ENCODE peak calls at places on chromosomes 13 and 19, in nine cellular contexts. T is heart right ventricle, R is A549, Q is psoas muscle, F is fibroblast of lung, B is glutamatergic neuron, O is GM12865, H is fibroblast of mammary gland, S is left ventricle myocardium inferior. U is an unnamed sample.

GRCh38 chr19:16496613-16496983 is 404 bp downstream of the C19orf44 start:
- DNase-seq in Q (peak; percentile 63), F (peak; percentile 40), T (no peak), R (no peak), S (peak; percentile 30), O (no peak), B (no peak), H (peak; percentile 69), U (peak; percentile 56)

GRCh38 chr13:42970824-42971669 is 21.0 kb downstream of the EPSTI1 start:
- DNase-seq in F (peak; percentile 51), O (peak; percentile 81), Q (no peak), S (no peak), H (peak; percentile 62), B (peak; percentile 30), R (peak; percentile 53), T (no peak), U (peak; percentile 80)

GRCh38 chr19:30676990-30677679 is 305.0 kb downstream of the ZNF536 start:
- DNase-seq in B (no peak), T (no peak), F (no peak), O (no peak), Q (no peak), H (no peak), S (no peak), R (no peak), U (no peak)

GRCh38 chr13:31722684-31723083 is 16.6 kb upstream of the RXFP2 start:
- DNase-seq in Q (no peak), T (no peak), R (no peak), B (no peak), H (peak; percentile 55), O (no peak), F (peak; percentile 12), S (no peak), U (peak; percentile 7)

GRCh38 chr19:33819875-33820781 is 23.5 kb downstream of the KCTD15 start:
- DNase-seq in T (peak; percentile 84), R (peak; percentile 76), F (peak; percentile 76), B (peak; percentile 61), H (peak; percentile 35), O (peak; percentile 57), Q (peak; percentile 82), S (peak; percentile 84), U (peak; percentile 99)

GRCh38 chr19:13212759-13213330 is 62.6 kb downstream of the IER2 start:
- DNase-seq in R (peak; percentile 76), H (peak; percentile 63), O (peak; percentile 86), S (peak; percentile 50), T (peak; percentile 67), B (peak; percentile 64), F (peak; percentile 48), Q (peak; percentile 57), U (peak; percentile 84)

GRCh38 chr19:44602071-44602470 is 11.3 kb upstream of the IGSF23 start:
- DNase-seq in F (no peak), H (no peak), T (no peak), O (no peak), B (no peak), R (no peak), Q (no peak), S (no peak), U (no peak)

GRCh38 chr13:79992111-79992510 is 348.8 kb downstream of the SPRY2 start:
- DNase-seq in H (no peak), B (no peak), R (no peak), F (no peak), Q (no peak), O (no peak), T (no peak), S (no peak), U (no peak)

GRCh38 chr19:16608290-16608704 is 19.7 kb downstream of the MED26 start:
- DNase-seq in H (peak; percentile 96), R (no peak), O (no peak), Q (no peak), S (no peak), B (no peak), F (peak; percentile 91), T (no peak), U (peak; percentile 69)

GRCh38 chr13:98143601-98144500 is 957 bp downstream of the FARP1 start:
- DNase-seq in H (peak; percentile 62), S (peak; percentile 20), R (no peak), T (peak; percentile 45), Q (peak; percentile 34), O (peak; percentile 18), B (peak; percentile 40), F (peak; percentile 46), U (peak; percentile 35)

GRCh38 chr13:40145139-40145538 is 489.7 kb downstream of the COG6 start:
- DNase-seq in R (no peak), F (no peak), B (no peak), S (no peak), T (no peak), O (no peak), H (no peak), Q (no peak), U (no peak)

GRCh38 chr19:1399745-1400144 is 1.6 kb downstream of the GAMT start:
- DNase-seq in B (no peak), O (no peak), F (no peak), S (no peak), H (no peak), Q (no peak), R (no peak), T (no peak), U (no peak)

GRCh38 chr13:42836930-42837329 is 55.5 kb downstream of the FAM216B start:
- DNase-seq in T (no peak), Q (no peak), F (peak; percentile 89), S (no peak), H (peak; percentile 89), B (no peak), R (peak; percentile 9), O (no peak), U (peak; percentile 12)

GRCh38 chr19:58243351-58243750 is 14.6 kb downstream of the ZNF544 start:
- DNase-seq in O (no peak), R (no peak), S (no peak), F (no peak), Q (no peak), B (no peak), T (no peak), H (no peak), U (no peak)

GRCh38 chr19:16338470-16339360 is 14.1 kb downstream of the KLF2 start:
- DNase-seq in F (peak; percentile 87), T (no peak), H (peak; percentile 90), B (no peak), Q (peak; percentile 51), S (no peak), O (peak; percentile 89), R (peak; percentile 72), U (peak; percentile 74)

GRCh38 chr19:18014197-18014596 is 6.2 kb downstream of the ARRDC2 start:
- DNase-seq in S (no peak), T (no peak), F (no peak), R (no peak), Q (no peak), O (no peak), H (no peak), B (no peak), U (no peak)

GRCh38 chr13:35874704-35875103 is 256.5 kb downstream of the DCLK1 start:
- DNase-seq in Q (peak; percentile 27), F (no peak), B (no peak), S (peak; percentile 56), O (no peak), H (no peak), R (no peak), T (peak; percentile 63), U (no peak)

GRCh38 chr19:45878043-45878794 is 7.7 kb downstream of the IRF2BP1 start:
- DNase-seq in T (no peak), B (no peak), O (no peak), R (no peak), S (no peak), H (no peak), F (no peak), Q (no peak), U (no peak)

GRCh38 chr19:8161135-8161646 is 11.8 kb upstream of the FBN3 start:
- DNase-seq in F (peak; percentile 17), R (peak; percentile 58), S (no peak), O (peak; percentile 69), H (peak; percentile 49), B (no peak), T (no peak), Q (no peak), U (no peak)

GRCh38 chr13:59259416-59260000 is 904.2 kb downstream of the DIAPH3 start:
- DNase-seq in H (no peak), Q (no peak), F (no peak), O (no peak), T (no peak), B (no peak), S (no peak), R (no peak), U (no peak)

GRCh38 chr13:66994097-66994496 is 236.0 kb downstream of the PCDH9 start:
- DNase-seq in O (peak; percentile 52), T (peak; percentile 50), R (peak; percentile 91), B (peak; percentile 82), Q (peak; percentile 51), F (peak; percentile 80), H (peak; percentile 50), S (peak; percentile 45), U (peak; percentile 70)
- TF ChIP-seq CTCF in O (peak; percentile 36), T (no peak), R (peak; percentile 66), B (peak; percentile 67), Q (peak; percentile 36), F (peak; percentile 45), H (peak; percentile 60), S (peak; percentile 66), U (peak; percentile 42)

GRCh38 chr13:26037302-26037701 is 14.5 kb downstream of the SHISA2 start:
- DNase-seq in F (no peak), R (peak; percentile 19), B (peak; percentile 72), T (no peak), S (no peak), O (peak; percentile 19), H (no peak), Q (no peak), U (peak; percentile 49)
- TF ChIP-seq CTCF in F (no peak), R (peak; percentile 11), B (peak; percentile 79), T (peak; percentile 11), S (peak; percentile 54), O (peak; percentile 43), H (peak; percentile 23), Q (peak; percentile 52), U (peak; percentile 33)

GRCh38 chr19:40906512-40906911 is 24.5 kb upstream of the CYP2A7 start:
- DNase-seq in H (no peak), B (no peak), T (no peak), R (no peak), S (no peak), Q (no peak), O (no peak), F (no peak), U (no peak)

GRCh38 chr19:40907968-40908735 is 26.1 kb upstream of the CYP2A7 start:
- DNase-seq in H (no peak), Q (no peak), F (no peak), O (peak; percentile 2), T (no peak), S (no peak), B (peak; percentile 25), R (no peak), U (no peak)

GRCh38 chr19:40908981-40909380 is 26.9 kb upstream of the CYP2A7 start:
- DNase-seq in H (no peak), F (no peak), Q (no peak), S (no peak), T (no peak), B (peak; percentile 44), O (no peak), R (no peak), U (no peak)
- TF ChIP-seq CTCF in H (no peak), F (no peak), Q (peak; percentile 19), S (no peak), T (no peak), B (no peak), O (no peak), R (peak; percentile 8), U (no peak)

DNA sequence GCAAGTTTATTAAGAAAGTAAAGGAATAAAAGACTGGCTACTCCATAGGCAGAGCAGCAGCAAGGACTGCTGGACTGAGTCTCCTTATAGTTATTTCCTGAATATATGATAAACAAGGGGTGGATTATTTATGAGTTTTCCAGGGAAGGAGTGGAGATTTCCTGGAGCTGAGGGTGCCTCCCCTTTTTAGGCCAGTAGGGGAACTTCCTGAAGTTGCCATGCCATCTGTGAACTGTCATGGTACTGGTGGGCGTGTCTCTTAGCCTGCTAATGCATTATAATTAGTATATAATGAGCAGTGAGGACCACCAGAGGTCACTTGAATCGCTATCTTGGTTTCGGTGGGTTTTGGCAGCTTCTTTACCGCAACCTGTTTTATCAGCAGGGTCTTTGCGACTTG is 13.5 kb downstream of the ZSCAN5A start:
- DNase-seq in Q (no peak), R (no peak), F (no peak), S (no peak), H (no peak), T (no peak), B (no peak), O (no peak), U (no peak)
- TF ChIP-seq CTCF in Q (no peak), R (no peak), F (no peak), S (peak; percentile 21), H (peak; percentile 8), T (no peak), B (peak; percentile 24), O (no peak), U (peak; percentile 8)